ENCODE peak calls at places on chromosome 4, in six cellular contexts. One of them, this sample, is unnamed.
A peak's percentile ranks its signal among the peaks of the same experiment; 100 is the strongest.

GRCh38 chr4:117786566-117786965 is 247.7 kb upstream of the NDST3 start:
- DNase-seq in left ventricle myocardium inferior: no peak
- DNase-seq in effector memory CD4-positive, alpha-beta T cell: no peak
- DNase-seq in CD4-positive, CD25-positive, alpha-beta regulatory T cell: no peak
- DNase-seq in testis: no peak
- DNase-seq in naive thymus-derived CD4-positive, alpha-beta T cell: no peak
- DNase-seq in this sample: no peak

GRCh38 chr4:145851516-145852201 is 87.0 kb downstream of the ZNF827 start:
- DNase-seq in left ventricle myocardium inferior: no peak
- DNase-seq in CD4-positive, CD25-positive, alpha-beta regulatory T cell: no peak
- DNase-seq in effector memory CD4-positive, alpha-beta T cell: no peak
- DNase-seq in testis: no peak
- DNase-seq in naive thymus-derived CD4-positive, alpha-beta T cell: no peak
- DNase-seq in this sample: no peak

GRCh38 chr4:111074523-111075114 is 451.7 kb upstream of the PITX2 start:
- DNase-seq in effector memory CD4-positive, alpha-beta T cell: no peak
- DNase-seq in left ventricle myocardium inferior: no peak
- DNase-seq in naive thymus-derived CD4-positive, alpha-beta T cell: no peak
- DNase-seq in CD4-positive, CD25-positive, alpha-beta regulatory T cell: no peak
- DNase-seq in testis: no peak
- DNase-seq in this sample: peak; percentile 56

GRCh38 chr4:103934178-103934789 is 214.5 kb upstream of the TACR3 start:
- DNase-seq in testis: peak; percentile 52
- DNase-seq in effector memory CD4-positive, alpha-beta T cell: no peak
- DNase-seq in naive thymus-derived CD4-positive, alpha-beta T cell: peak; percentile 3
- DNase-seq in CD4-positive, CD25-positive, alpha-beta regulatory T cell: no peak
- DNase-seq in left ventricle myocardium inferior: no peak
- DNase-seq in this sample: no peak

GRCh38 chr4:74202062-74202586 is 44.2 kb downstream of the MTHFD2L start:
- DNase-seq in CD4-positive, CD25-positive, alpha-beta regulatory T cell: no peak
- DNase-seq in testis: no peak
- DNase-seq in naive thymus-derived CD4-positive, alpha-beta T cell: no peak
- DNase-seq in effector memory CD4-positive, alpha-beta T cell: no peak
- DNase-seq in left ventricle myocardium inferior: no peak
- DNase-seq in this sample: no peak

GRCh38 chr4:20456416-20456815 is 204.7 kb downstream of the SLIT2 start:
- DNase-seq in testis: no peak
- DNase-seq in effector memory CD4-positive, alpha-beta T cell: no peak
- DNase-seq in left ventricle myocardium inferior: no peak
- DNase-seq in CD4-positive, CD25-positive, alpha-beta regulatory T cell: no peak
- DNase-seq in naive thymus-derived CD4-positive, alpha-beta T cell: no peak
- DNase-seq in this sample: no peak

GRCh38 chr4:1196421-1197183 is 24.2 kb upstream of the SPON2 start:
- DNase-seq in naive thymus-derived CD4-positive, alpha-beta T cell: no peak
- DNase-seq in CD4-positive, CD25-positive, alpha-beta regulatory T cell: no peak
- DNase-seq in testis: no peak
- DNase-seq in effector memory CD4-positive, alpha-beta T cell: no peak
- DNase-seq in left ventricle myocardium inferior: no peak
- DNase-seq in this sample: peak; percentile 40

GRCh38 chr4:32161382-32161781 is 1441.2 kb downstream of the PCDH7 start:
- DNase-seq in effector memory CD4-positive, alpha-beta T cell: no peak
- DNase-seq in left ventricle myocardium inferior: no peak
- DNase-seq in CD4-positive, CD25-positive, alpha-beta regulatory T cell: no peak
- DNase-seq in naive thymus-derived CD4-positive, alpha-beta T cell: no peak
- DNase-seq in testis: no peak
- DNase-seq in this sample: no peak

GRCh38 chr4:165199722-165200121 is 7.6 kb upstream of the KLHL2 start:
- DNase-seq in left ventricle myocardium inferior: no peak
- DNase-seq in effector memory CD4-positive, alpha-beta T cell: no peak
- DNase-seq in testis: no peak
- DNase-seq in naive thymus-derived CD4-positive, alpha-beta T cell: no peak
- DNase-seq in CD4-positive, CD25-positive, alpha-beta regulatory T cell: no peak
- DNase-seq in this sample: no peak

GRCh38 chr4:151798678-151799416 is 38.0 kb upstream of the GATB start:
- DNase-seq in naive thymus-derived CD4-positive, alpha-beta T cell: no peak
- DNase-seq in effector memory CD4-positive, alpha-beta T cell: no peak
- DNase-seq in CD4-positive, CD25-positive, alpha-beta regulatory T cell: no peak
- DNase-seq in left ventricle myocardium inferior: no peak
- DNase-seq in testis: no peak
- DNase-seq in this sample: no peak

GRCh38 chr4:20687894-20688293 is 12.4 kb upstream of the PACRGL start:
- DNase-seq in effector memory CD4-positive, alpha-beta T cell: no peak
- DNase-seq in CD4-positive, CD25-positive, alpha-beta regulatory T cell: no peak
- DNase-seq in left ventricle myocardium inferior: no peak
- DNase-seq in naive thymus-derived CD4-positive, alpha-beta T cell: no peak
- DNase-seq in testis: no peak
- DNase-seq in this sample: no peak

GRCh38 chr4:84499065-84499982 is at the start of gene NKX6-1:
- DNase-seq in left ventricle myocardium inferior: peak; percentile 44
- DNase-seq in effector memory CD4-positive, alpha-beta T cell: no peak
- DNase-seq in naive thymus-derived CD4-positive, alpha-beta T cell: no peak
- DNase-seq in testis: peak; percentile 85
- DNase-seq in CD4-positive, CD25-positive, alpha-beta regulatory T cell: no peak
- DNase-seq in this sample: peak; percentile 96

GRCh38 chr4:16897991-16898827 is at the start of gene LDB2:
- DNase-seq in effector memory CD4-positive, alpha-beta T cell: no peak
- DNase-seq in naive thymus-derived CD4-positive, alpha-beta T cell: peak; percentile 12
- DNase-seq in testis: peak; percentile 76
- DNase-seq in left ventricle myocardium inferior: peak; percentile 75
- DNase-seq in CD4-positive, CD25-positive, alpha-beta regulatory T cell: no peak
- DNase-seq in this sample: peak; percentile 89

GRCh38 chr4:139243448-139244365 is 36.3 kb downstream of the MGARP start:
- DNase-seq in testis: no peak
- DNase-seq in CD4-positive, CD25-positive, alpha-beta regulatory T cell: no peak
- DNase-seq in left ventricle myocardium inferior: no peak
- DNase-seq in effector memory CD4-positive, alpha-beta T cell: no peak
- DNase-seq in naive thymus-derived CD4-positive, alpha-beta T cell: no peak
- DNase-seq in this sample: no peak

GRCh38 chr4:24321151-24321550 is 263.2 kb downstream of the DHX15 start:
- DNase-seq in naive thymus-derived CD4-positive, alpha-beta T cell: no peak
- DNase-seq in effector memory CD4-positive, alpha-beta T cell: no peak
- DNase-seq in left ventricle myocardium inferior: no peak
- DNase-seq in testis: no peak
- DNase-seq in CD4-positive, CD25-positive, alpha-beta regulatory T cell: no peak
- DNase-seq in this sample: no peak

GRCh38 chr4:111664546-111664945 is 480.7 kb upstream of the FAM241A start:
- DNase-seq in left ventricle myocardium inferior: no peak
- DNase-seq in naive thymus-derived CD4-positive, alpha-beta T cell: no peak
- DNase-seq in CD4-positive, CD25-positive, alpha-beta regulatory T cell: no peak
- DNase-seq in effector memory CD4-positive, alpha-beta T cell: no peak
- DNase-seq in testis: no peak
- DNase-seq in this sample: no peak

GRCh38 chr4:51843309-51844156 is 580 bp downstream of the DCUN1D4 start:
- DNase-seq in left ventricle myocardium inferior: peak; percentile 75
- DNase-seq in naive thymus-derived CD4-positive, alpha-beta T cell: peak; percentile 48
- DNase-seq in testis: peak; percentile 81
- DNase-seq in effector memory CD4-positive, alpha-beta T cell: peak; percentile 39
- DNase-seq in CD4-positive, CD25-positive, alpha-beta regulatory T cell: peak; percentile 53
- DNase-seq in this sample: peak; percentile 87

GRCh38 chr4:82201303-82201702 is 172.5 kb downstream of the HNRNPD start:
- DNase-seq in effector memory CD4-positive, alpha-beta T cell: no peak
- DNase-seq in left ventricle myocardium inferior: no peak
- DNase-seq in naive thymus-derived CD4-positive, alpha-beta T cell: no peak
- DNase-seq in CD4-positive, CD25-positive, alpha-beta regulatory T cell: no peak
- DNase-seq in testis: no peak
- DNase-seq in this sample: no peak

GRCh38 chr4:154073107-154073817 is 284.4 kb upstream of the SFRP2 start:
- DNase-seq in effector memory CD4-positive, alpha-beta T cell: no peak
- DNase-seq in left ventricle myocardium inferior: no peak
- DNase-seq in testis: no peak
- DNase-seq in CD4-positive, CD25-positive, alpha-beta regulatory T cell: no peak
- DNase-seq in naive thymus-derived CD4-positive, alpha-beta T cell: no peak
- DNase-seq in this sample: no peak

GRCh38 chr4:76373919-76374552 is 46.9 kb downstream of the CCDC158 start:
- DNase-seq in CD4-positive, CD25-positive, alpha-beta regulatory T cell: no peak
- DNase-seq in naive thymus-derived CD4-positive, alpha-beta T cell: no peak
- DNase-seq in left ventricle myocardium inferior: no peak
- DNase-seq in effector memory CD4-positive, alpha-beta T cell: no peak
- DNase-seq in testis: no peak
- DNase-seq in this sample: no peak

GRCh38 chr4:3300198-3300671 is 7.4 kb downstream of the RGS12 start:
- DNase-seq in naive thymus-derived CD4-positive, alpha-beta T cell: no peak
- DNase-seq in testis: no peak
- DNase-seq in effector memory CD4-positive, alpha-beta T cell: no peak
- DNase-seq in left ventricle myocardium inferior: no peak
- DNase-seq in CD4-positive, CD25-positive, alpha-beta regulatory T cell: no peak
- DNase-seq in this sample: peak; percentile 67

GRCh38 chr4:3301450-3302163 is 8.8 kb downstream of the RGS12 start:
- DNase-seq in left ventricle myocardium inferior: no peak
- DNase-seq in CD4-positive, CD25-positive, alpha-beta regulatory T cell: no peak
- DNase-seq in testis: no peak
- DNase-seq in naive thymus-derived CD4-positive, alpha-beta T cell: peak; percentile 69
- DNase-seq in effector memory CD4-positive, alpha-beta T cell: no peak
- DNase-seq in this sample: peak; percentile 34

GRCh38 chr4:3297066-3297859 is 4.4 kb downstream of the RGS12 start:
- DNase-seq in CD4-positive, CD25-positive, alpha-beta regulatory T cell: no peak
- DNase-seq in left ventricle myocardium inferior: no peak
- DNase-seq in naive thymus-derived CD4-positive, alpha-beta T cell: no peak
- DNase-seq in testis: peak; percentile 6
- DNase-seq in effector memory CD4-positive, alpha-beta T cell: no peak
- DNase-seq in this sample: peak; percentile 42

GRCh38 chr4:3299122-3299521 is 6.3 kb downstream of the RGS12 start:
- DNase-seq in CD4-positive, CD25-positive, alpha-beta regulatory T cell: no peak
- DNase-seq in effector memory CD4-positive, alpha-beta T cell: no peak
- DNase-seq in testis: no peak
- DNase-seq in naive thymus-derived CD4-positive, alpha-beta T cell: no peak
- DNase-seq in left ventricle myocardium inferior: no peak
- DNase-seq in this sample: peak; percentile 35

DNA sequence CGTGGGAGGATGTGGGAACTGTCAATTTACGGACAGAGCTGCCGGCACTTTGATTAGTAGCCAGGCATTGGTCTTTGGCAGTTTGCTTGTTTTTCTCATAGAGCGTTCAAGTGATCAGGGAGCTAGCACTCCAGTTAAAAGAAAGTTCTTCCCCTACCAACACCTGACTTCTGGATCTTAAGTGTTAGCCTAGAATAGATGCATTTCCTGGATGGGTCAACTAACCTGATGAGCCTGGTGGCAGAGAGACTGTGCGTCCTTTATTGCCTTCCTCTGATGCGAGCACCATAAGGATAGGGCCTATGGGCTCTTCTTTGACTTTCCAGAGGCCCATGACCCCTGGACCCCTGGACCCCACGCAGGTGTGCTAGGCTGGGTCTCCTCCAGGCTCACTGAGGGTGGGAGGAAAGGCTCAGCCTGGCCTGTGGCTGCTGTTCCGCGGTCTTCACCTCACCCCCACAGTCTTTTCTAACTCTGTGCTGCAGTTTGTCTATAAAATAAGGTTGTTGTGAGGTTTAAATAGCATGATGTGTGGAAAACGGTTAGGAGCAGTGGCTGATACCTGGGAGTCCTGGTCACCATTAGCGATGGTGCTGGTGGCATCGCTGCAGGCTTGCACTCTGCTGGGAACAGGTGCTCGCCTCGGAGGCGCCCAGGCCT is 6.8 kb downstream of the RGS12 start:
- DNase-seq in CD4-positive, CD25-positive, alpha-beta regulatory T cell: no peak
- DNase-seq in testis: peak; percentile 37
- DNase-seq in naive thymus-derived CD4-positive, alpha-beta T cell: no peak
- DNase-seq in left ventricle myocardium inferior: no peak
- DNase-seq in effector memory CD4-positive, alpha-beta T cell: no peak
- DNase-seq in this sample: no peak
- H3K4me1 ChIP-seq in CD4-positive, CD25-positive, alpha-beta regulatory T cell: peaks cover 41% of the 10 kb centered on the region
- H3K4me1 ChIP-seq in testis: peaks cover 16% of the 10 kb centered on the region
- H3K4me1 ChIP-seq in naive thymus-derived CD4-positive, alpha-beta T cell: peaks cover 27% of the 10 kb centered on the region
- H3K4me1 ChIP-seq in left ventricle myocardium inferior: peaks cover 52% of the 10 kb centered on the region
- H3K4me1 ChIP-seq in effector memory CD4-positive, alpha-beta T cell: peaks cover 27% of the 10 kb centered on the region
- H3K4me1 ChIP-seq in this sample: peaks cover 9% of the 10 kb centered on the region

GRCh38 chr4:56906534-56906933 is 1.2 kb upstream of the REST start:
- DNase-seq in CD4-positive, CD25-positive, alpha-beta regulatory T cell: no peak
- DNase-seq in effector memory CD4-positive, alpha-beta T cell: no peak
- DNase-seq in naive thymus-derived CD4-positive, alpha-beta T cell: no peak
- DNase-seq in testis: no peak
- DNase-seq in left ventricle myocardium inferior: no peak
- DNase-seq in this sample: peak; percentile 50
- H3K4me3 ChIP-seq in CD4-positive, CD25-positive, alpha-beta regulatory T cell: peak overlapping the region; percentile 80
- H3K4me3 ChIP-seq in effector memory CD4-positive, alpha-beta T cell: no peak overlapping the region
- H3K4me3 ChIP-seq in naive thymus-derived CD4-positive, alpha-beta T cell: peak overlapping the region; percentile 79
- H3K4me3 ChIP-seq in testis: no peak overlapping the region
- H3K4me3 ChIP-seq in left ventricle myocardium inferior: no peak overlapping the region
- H3K4me3 ChIP-seq in this sample: peak overlapping the region; percentile 83

GRCh38 chr4:40924793-40925117 is 175.0 kb downstream of the NSUN7 start:
- DNase-seq in effector memory CD4-positive, alpha-beta T cell: no peak
- DNase-seq in left ventricle myocardium inferior: no peak
- DNase-seq in testis: no peak
- DNase-seq in naive thymus-derived CD4-positive, alpha-beta T cell: no peak
- DNase-seq in CD4-positive, CD25-positive, alpha-beta regulatory T cell: no peak
- DNase-seq in this sample: no peak

GRCh38 chr4:40927108-40927507 is 177.4 kb downstream of the NSUN7 start:
- DNase-seq in naive thymus-derived CD4-positive, alpha-beta T cell: no peak
- DNase-seq in effector memory CD4-positive, alpha-beta T cell: no peak
- DNase-seq in left ventricle myocardium inferior: no peak
- DNase-seq in CD4-positive, CD25-positive, alpha-beta regulatory T cell: no peak
- DNase-seq in testis: no peak
- DNase-seq in this sample: no peak

GRCh38 chr4:40918330-40918729 is 168.6 kb downstream of the NSUN7 start:
- DNase-seq in effector memory CD4-positive, alpha-beta T cell: no peak
- DNase-seq in left ventricle myocardium inferior: peak; percentile 68
- DNase-seq in CD4-positive, CD25-positive, alpha-beta regulatory T cell: no peak
- DNase-seq in naive thymus-derived CD4-positive, alpha-beta T cell: no peak
- DNase-seq in testis: peak; percentile 55
- DNase-seq in this sample: no peak

GRCh38 chr4:40923326-40924095 is 173.8 kb downstream of the NSUN7 start:
- DNase-seq in naive thymus-derived CD4-positive, alpha-beta T cell: no peak
- DNase-seq in CD4-positive, CD25-positive, alpha-beta regulatory T cell: no peak
- DNase-seq in left ventricle myocardium inferior: no peak
- DNase-seq in effector memory CD4-positive, alpha-beta T cell: no peak
- DNase-seq in testis: no peak
- DNase-seq in this sample: no peak

GRCh38 chr4:40924096-40924792 is 174.5 kb downstream of the NSUN7 start:
- DNase-seq in effector memory CD4-positive, alpha-beta T cell: no peak
- DNase-seq in left ventricle myocardium inferior: peak; percentile 57
- DNase-seq in CD4-positive, CD25-positive, alpha-beta regulatory T cell: peak; percentile 19
- DNase-seq in naive thymus-derived CD4-positive, alpha-beta T cell: peak; percentile 53
- DNase-seq in testis: peak; percentile 71
- DNase-seq in this sample: peak; percentile 90
- H3K27ac ChIP-seq in effector memory CD4-positive, alpha-beta T cell: no peak overlapping the region
- H3K27ac ChIP-seq in left ventricle myocardium inferior: no peak overlapping the region
- H3K27ac ChIP-seq in CD4-positive, CD25-positive, alpha-beta regulatory T cell: no peak overlapping the region
- H3K27ac ChIP-seq in naive thymus-derived CD4-positive, alpha-beta T cell: no peak overlapping the region
- H3K27ac ChIP-seq in testis: no peak overlapping the region
- H3K27ac ChIP-seq in this sample: no peak overlapping the region

DNA sequence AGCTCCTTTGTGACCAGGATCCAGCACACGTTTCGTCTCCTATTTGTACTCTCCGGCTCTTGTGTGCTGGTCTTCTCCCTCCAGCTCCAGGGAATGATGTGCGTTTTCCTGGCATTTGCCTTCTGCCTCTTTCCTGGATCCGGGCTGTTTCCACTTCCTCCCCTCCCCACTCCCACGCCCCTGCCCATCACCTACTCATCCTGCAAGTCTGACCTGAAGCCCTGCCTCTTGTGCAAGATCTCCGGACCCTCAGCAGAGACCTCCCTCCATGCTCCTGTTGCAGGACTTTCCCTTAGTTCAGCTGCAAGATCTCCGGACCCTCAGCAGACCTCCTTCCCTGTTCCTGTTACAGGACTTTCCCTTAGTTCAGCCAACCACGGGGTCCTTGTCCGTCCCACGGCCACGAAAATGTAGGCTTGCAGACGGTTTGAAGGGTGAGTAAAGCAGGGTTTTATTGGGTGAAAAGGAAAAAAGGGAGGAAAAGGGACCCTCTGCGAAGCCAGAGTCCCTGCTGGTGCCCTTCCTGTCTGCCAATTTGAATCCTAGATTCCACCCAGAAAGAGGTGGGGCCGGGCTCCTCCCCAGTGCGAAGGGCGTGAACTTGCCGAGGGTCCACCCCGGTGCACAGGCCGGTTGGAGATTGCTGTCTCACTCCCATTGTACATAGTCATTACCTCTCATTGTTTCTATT is 74.4 kb upstream of the IRF2 start:
- DNase-seq in testis: no peak
- DNase-seq in CD4-positive, CD25-positive, alpha-beta regulatory T cell: no peak
- DNase-seq in left ventricle myocardium inferior: peak; percentile 24
- DNase-seq in naive thymus-derived CD4-positive, alpha-beta T cell: no peak
- DNase-seq in effector memory CD4-positive, alpha-beta T cell: no peak
- DNase-seq in this sample: peak; percentile 69
- H3K4me1 ChIP-seq in testis: no peaks in the 10 kb centered on the region
- H3K4me1 ChIP-seq in CD4-positive, CD25-positive, alpha-beta regulatory T cell: no peaks in the 10 kb centered on the region
- H3K4me1 ChIP-seq in left ventricle myocardium inferior: peaks cover 10% of the 10 kb centered on the region
- H3K4me1 ChIP-seq in naive thymus-derived CD4-positive, alpha-beta T cell: no peaks in the 10 kb centered on the region
- H3K4me1 ChIP-seq in effector memory CD4-positive, alpha-beta T cell: no peaks in the 10 kb centered on the region
- H3K4me1 ChIP-seq in this sample: no peaks in the 10 kb centered on the region